ENCODE peak calls at places on chromosomes 16 and 17, in seven cellular contexts. One of them, this sample, is unnamed.
A peak's percentile ranks its signal among the peaks of the same experiment; 100 is the strongest.

GRCh38 chr17:55269894-55270293 is 5.1 kb downstream of the HLF start:
- DNase-seq in left ventricle myocardium inferior: no peak
- DNase-seq in lung: no peak
- DNase-seq in skeletal muscle cell: no peak
- DNase-seq in transverse colon: no peak
- DNase-seq in kidney epithelial cell: no peak
- DNase-seq in tibial nerve: no peak
- DNase-seq in this sample: no peak

GRCh38 chr16:22214402-22214801 is 8.3 kb downstream of the EEF2K start:
- DNase-seq in left ventricle myocardium inferior: no peak
- DNase-seq in lung: no peak
- DNase-seq in skeletal muscle cell: no peak
- DNase-seq in transverse colon: no peak
- DNase-seq in kidney epithelial cell: no peak
- DNase-seq in tibial nerve: no peak
- DNase-seq in this sample: no peak

GRCh38 chr17:76710863-76711611 is at the start of gene MXRA7:
- DNase-seq in left ventricle myocardium inferior: peak; percentile 81
- DNase-seq in lung: peak; percentile 60
- DNase-seq in skeletal muscle cell: no peak
- DNase-seq in transverse colon: peak; percentile 72
- DNase-seq in kidney epithelial cell: no peak
- DNase-seq in tibial nerve: peak; percentile 65
- DNase-seq in this sample: no peak

GRCh38 chr16:8720080-8720966 is 45.9 kb downstream of the ABAT start:
- DNase-seq in left ventricle myocardium inferior: no peak
- DNase-seq in lung: no peak
- DNase-seq in skeletal muscle cell: peak; percentile 9
- DNase-seq in transverse colon: no peak
- DNase-seq in kidney epithelial cell: peak; percentile 52
- DNase-seq in tibial nerve: no peak
- DNase-seq in this sample: no peak

GRCh38 chr17:83151442-83152220 is 72.2 kb downstream of the METRNL start:
- DNase-seq in left ventricle myocardium inferior: no peak
- DNase-seq in lung: peak; percentile 22
- DNase-seq in skeletal muscle cell: no peak
- DNase-seq in transverse colon: no peak
- DNase-seq in kidney epithelial cell: no peak
- DNase-seq in tibial nerve: no peak
- DNase-seq in this sample: no peak

GRCh38 chr17:41697122-41697962 is 8.7 kb downstream of the EIF1 start:
- DNase-seq in left ventricle myocardium inferior: peak; percentile 73
- DNase-seq in lung: peak; percentile 43
- DNase-seq in skeletal muscle cell: no peak
- DNase-seq in transverse colon: peak; percentile 63
- DNase-seq in kidney epithelial cell: no peak
- DNase-seq in tibial nerve: peak; percentile 54
- DNase-seq in this sample: no peak

GRCh38 chr17:13885550-13885949 is 183.8 kb upstream of the COX10 start:
- DNase-seq in left ventricle myocardium inferior: no peak
- DNase-seq in lung: no peak
- DNase-seq in skeletal muscle cell: no peak
- DNase-seq in transverse colon: no peak
- DNase-seq in kidney epithelial cell: no peak
- DNase-seq in tibial nerve: no peak
- DNase-seq in this sample: no peak

GRCh38 chr17:83064021-83064731 is 15.2 kb upstream of the METRNL start:
- DNase-seq in left ventricle myocardium inferior: no peak
- DNase-seq in lung: no peak
- DNase-seq in skeletal muscle cell: no peak
- DNase-seq in transverse colon: peak; percentile 6
- DNase-seq in kidney epithelial cell: no peak
- DNase-seq in tibial nerve: peak; percentile 10
- DNase-seq in this sample: no peak

GRCh38 chr17:43599835-43600234 is 53.7 kb upstream of the ETV4 start:
- DNase-seq in left ventricle myocardium inferior: no peak
- DNase-seq in lung: no peak
- DNase-seq in skeletal muscle cell: peak; percentile 65
- DNase-seq in transverse colon: no peak
- DNase-seq in kidney epithelial cell: peak; percentile 57
- DNase-seq in tibial nerve: no peak
- DNase-seq in this sample: peak; percentile 70

GRCh38 chr17:49646391-49647255 is 31.3 kb downstream of the SPOP start:
- DNase-seq in left ventricle myocardium inferior: no peak
- DNase-seq in lung: peak; percentile 62
- DNase-seq in skeletal muscle cell: peak; percentile 37
- DNase-seq in transverse colon: peak; percentile 24
- DNase-seq in kidney epithelial cell: peak; percentile 59
- DNase-seq in tibial nerve: no peak
- DNase-seq in this sample: no peak

GRCh38 chr16:87216824-87217205 is 100.4 kb downstream of the C16orf95 start:
- DNase-seq in left ventricle myocardium inferior: no peak
- DNase-seq in lung: no peak
- DNase-seq in skeletal muscle cell: no peak
- DNase-seq in transverse colon: no peak
- DNase-seq in kidney epithelial cell: no peak
- DNase-seq in tibial nerve: peak; percentile 51
- DNase-seq in this sample: no peak

GRCh38 chr16:30395992-30396560 is 856 bp downstream of the ZNF48 start:
- DNase-seq in left ventricle myocardium inferior: no peak
- DNase-seq in lung: no peak
- DNase-seq in skeletal muscle cell: no peak
- DNase-seq in transverse colon: no peak
- DNase-seq in kidney epithelial cell: no peak
- DNase-seq in tibial nerve: no peak
- DNase-seq in this sample: no peak

GRCh38 chr17:82257473-82257872 is 16.0 kb downstream of the CSNK1D start:
- DNase-seq in left ventricle myocardium inferior: no peak
- DNase-seq in lung: no peak
- DNase-seq in skeletal muscle cell: no peak
- DNase-seq in transverse colon: no peak
- DNase-seq in kidney epithelial cell: no peak
- DNase-seq in tibial nerve: no peak
- DNase-seq in this sample: no peak

GRCh38 chr16:86501989-86502855 is 8.1 kb upstream of the FOXF1 start:
- DNase-seq in left ventricle myocardium inferior: no peak
- DNase-seq in lung: no peak
- DNase-seq in skeletal muscle cell: no peak
- DNase-seq in transverse colon: no peak
- DNase-seq in kidney epithelial cell: no peak
- DNase-seq in tibial nerve: no peak
- DNase-seq in this sample: no peak

GRCh38 chr16:53865492-53865863 is 161.5 kb downstream of the FTO start:
- DNase-seq in left ventricle myocardium inferior: no peak
- DNase-seq in lung: no peak
- DNase-seq in skeletal muscle cell: peak; percentile 52
- DNase-seq in transverse colon: no peak
- DNase-seq in kidney epithelial cell: peak; percentile 29
- DNase-seq in tibial nerve: no peak
- DNase-seq in this sample: no peak

GRCh38 chr17:79192503-79193500 is 118.2 kb downstream of the ENGASE start:
- DNase-seq in left ventricle myocardium inferior: peak; percentile 29
- DNase-seq in lung: no peak
- DNase-seq in skeletal muscle cell: no peak
- DNase-seq in transverse colon: no peak
- DNase-seq in kidney epithelial cell: no peak
- DNase-seq in tibial nerve: no peak
- DNase-seq in this sample: no peak

GRCh38 chr16:66661210-66661560 is 35.4 kb downstream of the CMTM4 start:
- DNase-seq in left ventricle myocardium inferior: no peak
- DNase-seq in lung: no peak
- DNase-seq in skeletal muscle cell: no peak
- DNase-seq in transverse colon: no peak
- DNase-seq in kidney epithelial cell: peak; percentile 14
- DNase-seq in tibial nerve: no peak
- DNase-seq in this sample: no peak

GRCh38 chr16:78490847-78491246 is 391.4 kb downstream of the WWOX start:
- DNase-seq in left ventricle myocardium inferior: no peak
- DNase-seq in lung: no peak
- DNase-seq in skeletal muscle cell: no peak
- DNase-seq in transverse colon: no peak
- DNase-seq in kidney epithelial cell: no peak
- DNase-seq in tibial nerve: no peak
- DNase-seq in this sample: no peak

GRCh38 chr17:80774146-80774545 is 217.5 kb upstream of the CHMP6 start:
- DNase-seq in left ventricle myocardium inferior: no peak
- DNase-seq in lung: no peak
- DNase-seq in skeletal muscle cell: no peak
- DNase-seq in transverse colon: no peak
- DNase-seq in kidney epithelial cell: no peak
- DNase-seq in tibial nerve: no peak
- DNase-seq in this sample: no peak

GRCh38 chr16:86926146-86926545 is 347.8 kb downstream of the FOXL1 start:
- DNase-seq in left ventricle myocardium inferior: no peak
- DNase-seq in lung: no peak
- DNase-seq in skeletal muscle cell: no peak
- DNase-seq in transverse colon: no peak
- DNase-seq in kidney epithelial cell: no peak
- DNase-seq in tibial nerve: no peak
- DNase-seq in this sample: no peak

GRCh38 chr16:81018496-81018895 is 11.5 kb downstream of the CENPN start:
- DNase-seq in left ventricle myocardium inferior: no peak
- DNase-seq in lung: no peak
- DNase-seq in skeletal muscle cell: no peak
- DNase-seq in transverse colon: no peak
- DNase-seq in kidney epithelial cell: no peak
- DNase-seq in tibial nerve: no peak
- DNase-seq in this sample: no peak

DNA sequence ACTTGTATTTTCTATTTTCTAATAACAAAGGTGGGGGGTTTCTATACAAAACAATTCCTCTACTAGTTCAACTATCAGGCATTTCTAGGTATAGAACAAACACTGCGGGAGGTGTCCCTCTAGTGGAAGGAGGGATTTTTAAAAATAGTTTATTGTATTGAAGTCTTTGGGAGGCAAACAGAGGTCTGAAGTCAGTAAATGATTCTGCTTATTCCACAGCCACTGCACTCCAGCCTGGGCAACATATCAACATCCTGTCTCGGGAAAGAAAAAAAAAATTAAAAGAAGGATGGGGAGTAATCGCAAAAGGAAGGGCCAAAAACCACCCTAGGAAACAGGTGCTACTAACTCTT is 648 bp upstream of the ERCC4 start:
- DNase-seq in left ventricle myocardium inferior: no peak
- DNase-seq in lung: no peak
- DNase-seq in skeletal muscle cell: no peak
- DNase-seq in transverse colon: no peak
- DNase-seq in kidney epithelial cell: no peak
- DNase-seq in tibial nerve: no peak
- DNase-seq in this sample: no peak
- H3K4me3 ChIP-seq in left ventricle myocardium inferior: peak overlapping the region; percentile 89
- H3K4me3 ChIP-seq in lung: no peak overlapping the region
- H3K4me3 ChIP-seq in skeletal muscle cell: peak overlapping the region; percentile 18
- H3K4me3 ChIP-seq in transverse colon: no peak overlapping the region
- H3K4me3 ChIP-seq in kidney epithelial cell: peak overlapping the region; percentile 13
- H3K4me3 ChIP-seq in tibial nerve: no peak overlapping the region
- H3K4me3 ChIP-seq in this sample: no peak overlapping the region

DNA sequence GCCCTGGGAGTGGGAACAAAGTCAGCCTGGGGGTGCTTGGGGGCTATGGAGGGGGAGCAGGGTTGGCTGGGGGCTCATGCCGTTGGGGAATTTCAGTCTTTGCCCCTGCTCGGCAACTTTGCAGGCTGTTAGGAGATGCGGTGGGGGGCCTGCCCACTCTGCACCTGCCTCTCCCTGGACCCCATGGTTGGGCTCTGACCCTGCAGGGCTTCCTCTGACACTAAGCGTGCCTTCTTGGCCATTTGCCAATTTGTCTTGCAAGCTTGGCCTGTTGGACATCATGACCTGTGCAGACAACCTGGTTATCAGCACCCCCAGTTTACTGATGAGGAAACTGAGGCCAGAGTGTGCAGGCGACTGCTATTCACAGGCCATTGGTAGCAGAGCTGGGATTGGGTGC is 14.6 kb downstream of the ADCY7 start:
- DNase-seq in left ventricle myocardium inferior: peak; percentile 10
- DNase-seq in lung: no peak
- DNase-seq in skeletal muscle cell: no peak
- DNase-seq in transverse colon: no peak
- DNase-seq in kidney epithelial cell: no peak
- DNase-seq in tibial nerve: no peak
- DNase-seq in this sample: no peak
- H3K4me3 ChIP-seq in left ventricle myocardium inferior: no peak overlapping the region
- H3K4me3 ChIP-seq in lung: no peak overlapping the region
- H3K4me3 ChIP-seq in skeletal muscle cell: no peak overlapping the region
- H3K4me3 ChIP-seq in transverse colon: no peak overlapping the region
- H3K4me3 ChIP-seq in kidney epithelial cell: no peak overlapping the region
- H3K4me3 ChIP-seq in tibial nerve: no peak overlapping the region
- H3K4me3 ChIP-seq in this sample: no peak overlapping the region

GRCh38 chr17:40219073-40219860 is at the start of gene WIPF2:
- DNase-seq in left ventricle myocardium inferior: peak; percentile 97
- DNase-seq in lung: peak; percentile 97
- DNase-seq in skeletal muscle cell: peak; percentile 85
- DNase-seq in transverse colon: peak; percentile 99
- DNase-seq in kidney epithelial cell: peak; percentile 79
- DNase-seq in tibial nerve: peak; percentile 91
- DNase-seq in this sample: peak; percentile 74

GRCh38 chr17:40218740-40219072 is 398 bp upstream of the WIPF2 start:
- DNase-seq in left ventricle myocardium inferior: peak; percentile 35
- DNase-seq in lung: peak; percentile 68
- DNase-seq in skeletal muscle cell: peak; percentile 39
- DNase-seq in transverse colon: peak; percentile 71
- DNase-seq in kidney epithelial cell: peak; percentile 90
- DNase-seq in tibial nerve: peak; percentile 28
- DNase-seq in this sample: no peak

GRCh38 chr17:40218006-40218739 is 931 bp upstream of the WIPF2 start:
- DNase-seq in left ventricle myocardium inferior: no peak
- DNase-seq in lung: no peak
- DNase-seq in skeletal muscle cell: no peak
- DNase-seq in transverse colon: no peak
- DNase-seq in kidney epithelial cell: no peak
- DNase-seq in tibial nerve: no peak
- DNase-seq in this sample: no peak
- H3K4me3 ChIP-seq in left ventricle myocardium inferior: peak overlapping the region; percentile 81
- H3K4me3 ChIP-seq in lung: no peak overlapping the region
- H3K4me3 ChIP-seq in skeletal muscle cell: no peak overlapping the region
- H3K4me3 ChIP-seq in transverse colon: no peak overlapping the region
- H3K4me3 ChIP-seq in kidney epithelial cell: no peak overlapping the region
- H3K4me3 ChIP-seq in tibial nerve: peak overlapping the region; percentile 69
- H3K4me3 ChIP-seq in this sample: no peak overlapping the region

DNA sequence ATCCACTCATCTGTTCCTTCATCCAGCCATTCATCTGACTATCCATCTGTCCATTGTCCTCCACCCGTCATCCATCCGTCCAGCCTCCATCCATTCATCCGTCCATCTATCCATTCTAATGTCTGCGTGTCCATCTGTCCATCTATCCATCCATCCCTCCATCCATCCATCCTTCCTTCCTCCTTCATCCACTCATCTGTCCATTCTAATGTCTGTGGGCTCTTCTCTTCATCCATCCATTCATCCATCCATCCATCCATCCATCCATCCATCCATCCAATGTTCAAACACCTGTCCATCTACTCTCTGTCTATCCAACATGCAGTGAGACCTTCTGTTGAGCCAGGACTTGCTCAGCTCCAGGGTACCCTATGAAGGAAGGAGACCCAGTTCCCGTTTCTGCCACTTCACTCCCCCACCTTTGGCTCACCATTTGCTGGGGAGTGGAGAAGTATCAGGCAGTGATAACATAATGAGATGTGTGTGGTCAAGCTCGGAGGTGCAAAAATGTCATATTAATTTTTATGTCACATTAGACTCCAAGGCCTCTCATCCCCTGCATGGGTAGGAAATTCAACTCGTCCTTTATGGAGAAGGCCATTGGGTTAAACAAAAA is 36.5 kb upstream of the ADGRG1 start:
- DNase-seq in left ventricle myocardium inferior: no peak
- DNase-seq in lung: no peak
- DNase-seq in skeletal muscle cell: no peak
- DNase-seq in transverse colon: no peak
- DNase-seq in kidney epithelial cell: no peak
- DNase-seq in tibial nerve: no peak
- DNase-seq in this sample: no peak
- H3K4me3 ChIP-seq in left ventricle myocardium inferior: no peak overlapping the region
- H3K4me3 ChIP-seq in lung: no peak overlapping the region
- H3K4me3 ChIP-seq in skeletal muscle cell: no peak overlapping the region
- H3K4me3 ChIP-seq in transverse colon: no peak overlapping the region
- H3K4me3 ChIP-seq in kidney epithelial cell: no peak overlapping the region
- H3K4me3 ChIP-seq in tibial nerve: no peak overlapping the region
- H3K4me3 ChIP-seq in this sample: no peak overlapping the region